ENCODE peak calls at places on chromosomes 3 and 15, in four cellular contexts. H is WTC11, C is psoas muscle, K is progenitor cell of endocrine pancreas. O is an unnamed sample.

GRCh38 chr3:193744048-193744821 is 151.2 kb downstream of the OPA1 start:
- DNase-seq in C (no peak), K (no peak), H (no peak), O (no peak)

GRCh38 chr3:38051131-38051530 is 12.1 kb downstream of the DLEC1 start:
- DNase-seq in H (no peak), C (no peak), K (no peak), O (no peak)

GRCh38 chr15:26516102-26516980 is 256.5 kb downstream of the GABRB3 start:
- DNase-seq in K (no peak), C (no peak), H (no peak), O (no peak)

GRCh38 chr3:141632779-141633374 is 105.2 kb upstream of the RNF7 start:
- DNase-seq in K (no peak), H (no peak), C (no peak), O (no peak)

GRCh38 chr3:170726976-170727661 is 141.2 kb upstream of the SLC7A14 start:
- DNase-seq in H (no peak), C (no peak), K (no peak), O (no peak)

GRCh38 chr3:177789500-177789899 is 592.2 kb upstream of the TBL1XR1 start:
- DNase-seq in C (no peak), K (no peak), H (no peak), O (no peak)

GRCh38 chr3:117168896-117169295 is 459.3 kb downstream of the TUSC7 start:
- DNase-seq in K (no peak), H (no peak), C (no peak), O (no peak)

GRCh38 chr3:98890960-98891910 is 10.3 kb downstream of the DCBLD2 start:
- DNase-seq in C (no peak), K (no peak), H (no peak), O (no peak)

GRCh38 chr3:138046084-138046483 is 36.1 kb downstream of the CLDN18 start:
- DNase-seq in K (no peak), C (no peak), H (no peak), O (no peak)

GRCh38 chr3:128270559-128271492 is 117.5 kb downstream of the EEFSEC start:
- DNase-seq in H (peak; percentile 50), K (no peak), C (no peak), O (no peak)

GRCh38 chr3:186909078-186909853 is 21.1 kb upstream of the ST6GAL1 start:
- DNase-seq in H (peak; percentile 50), K (no peak), C (no peak), O (peak; percentile 74)

GRCh38 chr3:88433572-88433971 is 283.8 kb downstream of the C3orf38 start:
- DNase-seq in K (no peak), C (no peak), H (no peak), O (no peak)

GRCh38 chr15:23548071-23548470 is 17.4 kb upstream of the MKRN3 start:
- DNase-seq in K (no peak), C (no peak), H (no peak), O (no peak)

DNA sequence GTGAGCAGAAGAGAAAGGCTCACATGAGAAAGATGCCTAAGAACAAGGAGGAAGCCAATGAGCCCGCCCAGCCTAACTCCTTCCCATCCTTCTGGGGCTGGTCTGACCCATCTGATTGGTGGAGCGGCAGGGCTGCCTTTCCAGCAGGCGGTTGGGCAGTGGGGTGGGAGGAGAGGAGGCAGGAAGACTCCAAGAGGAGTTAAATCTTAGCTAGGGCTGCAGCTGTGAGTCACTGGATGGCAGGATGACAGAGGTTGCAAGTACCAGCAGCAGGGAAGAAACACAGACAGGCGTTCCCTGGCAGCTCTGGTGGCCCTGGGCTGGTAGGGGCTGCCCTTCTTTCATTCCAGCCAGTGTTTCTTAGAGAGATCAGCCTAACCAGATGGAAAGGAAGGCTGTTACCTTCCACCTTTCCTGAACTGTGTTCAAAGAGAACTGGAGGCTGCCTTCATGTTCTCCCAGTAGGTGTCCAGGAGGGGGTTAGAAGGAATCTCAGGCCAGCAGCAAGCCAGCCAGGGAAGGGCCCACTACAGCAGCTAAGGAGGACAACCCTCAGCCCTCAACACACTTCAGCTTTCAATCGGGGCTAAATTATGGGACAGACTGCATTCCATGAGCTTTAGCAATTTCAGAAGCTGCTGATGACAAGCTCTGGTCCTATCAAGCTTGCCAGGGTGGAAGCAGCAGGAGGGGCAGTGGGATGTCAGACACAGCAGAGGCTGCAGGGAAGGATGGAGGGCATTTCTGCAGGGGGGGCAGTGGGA is 50.3 kb downstream of the CHSY1 start:
- DNase-seq in H (peak; percentile 81), C (peak; percentile 92), K (no peak), O (no peak)
- TF ChIP-seq CTCF in H (no peak), C (no peak), K (no peak), O (no peak)

DNA sequence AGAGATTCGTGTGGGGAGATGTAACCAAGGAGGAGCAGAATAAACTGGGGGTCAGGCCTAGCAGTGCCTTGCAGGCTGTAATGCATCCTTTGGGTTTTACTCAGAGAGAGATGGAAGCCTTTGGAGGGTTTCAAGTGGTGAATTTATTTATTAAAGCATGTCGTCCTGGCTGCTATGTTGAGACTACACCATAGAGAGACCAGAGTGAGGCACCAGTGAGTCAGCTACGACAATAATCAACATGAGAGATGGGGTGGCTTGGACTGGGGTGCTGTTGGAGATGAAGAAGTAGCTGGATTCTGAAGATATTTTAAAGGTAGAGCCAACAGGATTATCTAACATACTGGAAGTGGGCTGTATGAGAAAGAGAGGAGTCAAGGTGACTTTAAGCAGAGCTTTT is 335.3 kb upstream of the ARHGEF26 start:
- DNase-seq in K (no peak), H (no peak), C (no peak), O (no peak)
- TF ChIP-seq CTCF in K (no peak), H (no peak), C (no peak), O (no peak)

GRCh38 chr15:75044258-75044878 is 21.0 kb downstream of the PPCDC start:
- DNase-seq in K (no peak), H (no peak), C (no peak), O (no peak)

GRCh38 chr15:75045332-75046015 is 22.1 kb downstream of the PPCDC start:
- DNase-seq in H (no peak), C (no peak), K (no peak), O (no peak)

GRCh38 chr15:75038948-75039533 is 15.7 kb downstream of the PPCDC start:
- DNase-seq in H (no peak), K (no peak), C (no peak), O (no peak)

GRCh38 chr15:75043509-75044257 is 20.3 kb downstream of the PPCDC start:
- DNase-seq in H (no peak), C (peak; percentile 97), K (no peak), O (peak; percentile 57)

GRCh38 chr15:75042730-75043508 is 19.5 kb downstream of the PPCDC start:
- DNase-seq in C (peak; percentile 80), K (peak; percentile 43), H (peak; percentile 66), O (peak; percentile 81)
- TF ChIP-seq CTCF in C (peak; percentile 36), K (peak; percentile 57), H (peak; percentile 12), O (peak; percentile 61)

GRCh38 chr3:143648708-143649107 is 199.6 kb downstream of the SLC9A9 start:
- DNase-seq in H (peak; percentile 48), K (no peak), C (no peak), O (no peak)
- TF ChIP-seq CTCF in H (peak; percentile 57), K (peak; percentile 46), C (no peak), O (peak; percentile 11)

DNA sequence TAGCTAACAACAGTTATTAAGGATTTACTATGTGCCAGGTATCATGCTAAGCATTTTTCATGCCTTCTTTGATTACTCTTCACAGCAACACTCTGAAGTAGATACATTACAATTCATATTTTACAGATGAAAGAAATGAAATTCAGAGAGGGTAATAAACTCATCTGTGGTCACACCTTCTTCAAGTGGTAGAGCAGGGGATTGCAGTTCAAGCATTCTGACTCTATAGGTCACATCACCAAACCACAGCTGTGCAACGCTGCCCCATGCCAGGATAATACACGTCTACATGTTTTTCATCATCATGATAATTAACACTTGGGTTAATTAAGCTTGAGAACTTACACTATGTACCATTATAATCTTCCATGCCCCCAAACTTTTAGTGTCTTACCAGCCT is 98.5 kb downstream of the LRRC3B start:
- DNase-seq in K (no peak), C (no peak), H (no peak), O (no peak)
- TF ChIP-seq CTCF in K (peak; percentile 18), C (no peak), H (no peak), O (no peak)

GRCh38 chr3:148389916-148390315 is 307.8 kb upstream of the AGTR1 start:
- DNase-seq in C (no peak), H (no peak), K (no peak), O (no peak)
- TF ChIP-seq CTCF in C (no peak), H (no peak), K (no peak), O (no peak)

GRCh38 chr15:74783072-74783807 is 1.4 kb downstream of the CSK start:
- DNase-seq in H (no peak), C (peak; percentile 57), K (no peak), O (no peak)
- TF ChIP-seq CTCF in H (no peak), C (no peak), K (no peak), O (no peak)